ENCODE peak calls at places on chromosomes 12 and 14, in nine cellular contexts. B, N, W, R, C, U, H, T and Z are unnamed samples.

GRCh38 chr12:51200156-51200555 is 17.7 kb downstream of the POU6F1 start:
- DNase-seq in B (no peak), W (no peak), U (no peak), R (no peak), H (no peak), N (no peak), T (no peak), C (no peak), Z (no peak)

GRCh38 chr12:116498471-116498870 is 60.7 kb upstream of the MAP1LC3B2 start:
- DNase-seq in N (no peak), W (no peak), U (peak; percentile 94), T (no peak), H (no peak), C (no peak), R (no peak), B (no peak), Z (no peak)

GRCh38 chr12:114625294-114625851 is 58.6 kb downstream of the TBX3 start:
- DNase-seq in W (no peak), T (peak; percentile 1), B (peak; percentile 59), R (no peak), N (peak; percentile 77), C (peak; percentile 52), H (no peak), U (peak; percentile 32), Z (no peak)

GRCh38 chr12:121787063-121787774 is 6.3 kb downstream of the RHOF start:
- DNase-seq in N (no peak), C (no peak), H (peak; percentile 91), R (no peak), T (no peak), B (no peak), W (no peak), U (no peak), Z (no peak)

GRCh38 chr14:94599656-94600004 is 12.6 kb upstream of the SERPINA3 start:
- DNase-seq in U (no peak), T (no peak), C (no peak), R (no peak), B (no peak), H (peak; percentile 68), W (no peak), N (no peak), Z (no peak)

GRCh38 chr12:44296624-44297197 is 460.8 kb downstream of the TMEM117 start:
- DNase-seq in C (no peak), T (no peak), U (no peak), N (no peak), R (no peak), B (no peak), W (no peak), H (no peak), Z (no peak)

GRCh38 chr14:36702484-36702883 is 40.8 kb downstream of the PAX9 start:
- DNase-seq in T (no peak), C (no peak), W (no peak), N (no peak), R (no peak), U (no peak), B (no peak), H (no peak), Z (no peak)

GRCh38 chr12:26628234-26628633 is 204.8 kb downstream of the ITPR2 start:
- DNase-seq in U (no peak), B (peak; percentile 68), H (no peak), T (no peak), C (peak; percentile 8), N (no peak), R (no peak), W (no peak), Z (no peak)

GRCh38 chr14:89443002-89443660 is 26.1 kb upstream of the FOXN3 start:
- DNase-seq in U (no peak), W (no peak), N (no peak), H (no peak), C (no peak), R (no peak), T (no peak), B (peak; percentile 72), Z (no peak)

GRCh38 chr14:93648440-93649168 is 139.7 kb downstream of the PRIMA1 start:
- DNase-seq in N (peak; percentile 52), B (peak; percentile 36), U (no peak), R (no peak), T (no peak), W (no peak), H (no peak), C (peak; percentile 34), Z (no peak)

GRCh38 chr14:92679246-92679645 is 69.2 kb downstream of the LGMN start:
- DNase-seq in T (no peak), B (no peak), C (no peak), N (no peak), U (no peak), H (peak; percentile 75), W (no peak), R (no peak), Z (no peak)

GRCh38 chr14:35257809-35258208 is 34.4 kb upstream of the PSMA6 start:
- DNase-seq in C (no peak), W (no peak), N (no peak), R (no peak), H (no peak), T (no peak), U (no peak), B (no peak), Z (no peak)

GRCh38 chr14:23054000-23054811 is 3.1 kb downstream of the CDH24 start:
- DNase-seq in T (no peak), R (no peak), N (no peak), U (no peak), H (no peak), W (no peak), B (no peak), C (no peak), Z (no peak)

GRCh38 chr14:75383721-75384120 is 44.1 kb upstream of the JDP2 start:
- DNase-seq in C (no peak), T (no peak), U (no peak), R (no peak), N (no peak), B (no peak), H (no peak), W (no peak), Z (no peak)